ENCODE peak calls at places on chromosomes 2 and 18, in four cellular contexts. N is neural crest cell, C is endothelial cell, J is nephron progenitor cell. X is an unnamed sample.

GRCh38 chr2:10774394-10774793 is 38.2 kb downstream of the PDIA6 start:
- DNase-seq in N (no peak), C (no peak), J (no peak), X (no peak)

GRCh38 chr2:96906719-96907404 is 37.0 kb upstream of the SEMA4C start:
- DNase-seq in N (no peak), C (no peak), J (peak), X (no peak)

GRCh38 chr2:211879323-211879722 is 659.3 kb downstream of the ERBB4 start:
- DNase-seq in N (no peak), C (no peak), J (no peak), X (no peak)

GRCh38 chr2:220148849-220149248 is 521.4 kb downstream of the SLC4A3 start:
- DNase-seq in N (no peak), C (no peak), J (no peak), X (no peak)

GRCh38 chr2:206915136-206915535 is 24.2 kb upstream of the CPO start:
- DNase-seq in N (no peak), C (no peak), J (no peak), X (no peak)

GRCh38 chr2:70984576-70985282 is 6.3 kb downstream of the ANKRD53 start:
- DNase-seq in N (peak), C (peak), J (peak), X (peak)

GRCh38 chr2:86201951-86202692 is 2.9 kb downstream of the MRPL35 start:
- DNase-seq in N (no peak), C (no peak), J (no peak), X (no peak)

GRCh38 chr2:206368484-206368883 is 74.8 kb upstream of the ADAM23 start:
- DNase-seq in N (no peak), C (no peak), J (no peak), X (no peak)

GRCh38 chr2:207165121-207166038 is at the start of gene KLF7:
- DNase-seq in N (peak), C (no peak), J (peak), X (peak)

GRCh38 chr2:55718165-55719008 is 24.7 kb upstream of the PNPT1 start:
- DNase-seq in N (peak), C (peak), J (peak), X (no peak)

GRCh38 chr18:8826971-8827370 is 121.6 kb downstream of the MTCL1 start:
- DNase-seq in N (no peak), C (no peak), J (no peak), X (no peak)

GRCh38 chr2:187916799-187917198 is 362.6 kb upstream of the TFPI start:
- DNase-seq in N (no peak), C (no peak), J (no peak), X (no peak)

GRCh38 chr2:231932985-231933915 is 7.1 kb upstream of the NPPC start:
- DNase-seq in N (no peak), C (no peak), J (no peak), X (no peak)

GRCh38 chr2:79801082-79801481 is 288.2 kb downstream of the CTNNA2 start:
- DNase-seq in N (no peak), C (no peak), J (no peak), X (no peak)

GRCh38 chr2:64204716-64205115 is 60.5 kb upstream of the PELI1 start:
- DNase-seq in N (no peak), C (no peak), J (no peak), X (no peak)

GRCh38 chr2:217849576-217849975 is 153.2 kb downstream of the TNS1 start:
- DNase-seq in N (no peak), C (no peak), J (no peak), X (no peak)

GRCh38 chr2:83633435-83633834 is 825.6 kb downstream of the SUCLG1 start:
- DNase-seq in N (no peak), C (no peak), J (no peak), X (no peak)

GRCh38 chr2:197759013-197759412 is 26.1 kb downstream of the BOLL start:
- DNase-seq in N (no peak), C (no peak), J (no peak), X (no peak)

GRCh38 chr2:115596659-115597375 is 1154.4 kb downstream of the DPP10 start:
- DNase-seq in N (no peak), C (no peak), J (no peak), X (no peak)

GRCh38 chr18:41820784-41821183 is 134.2 kb upstream of the PIK3C3 start:
- DNase-seq in N (no peak), C (no peak), J (no peak), X (no peak)

GRCh38 chr2:143553261-143553660 is 424.0 kb downstream of the ARHGAP15 start:
- DNase-seq in N (no peak), C (no peak), J (no peak), X (no peak)

GRCh38 chr2:240237609-240238151 is 97.2 kb upstream of the OTOS start:
- DNase-seq in N (no peak), C (no peak), J (no peak), X (no peak)

GRCh38 chr2:65130440-65131175 is 702 bp upstream of the RAB1A start:
- DNase-seq in N (no peak), C (no peak), J (no peak), X (no peak)

GRCh38 chr2:241137276-241138190 is 11.7 kb downstream of the PASK start:
- DNase-seq in N (no peak), C (no peak), J (no peak), X (no peak)

GRCh38 chr2:148096012-148096411 is 75.1 kb downstream of the MBD5 start:
- DNase-seq in N (no peak), C (no peak), J (no peak), X (no peak)

DNA sequence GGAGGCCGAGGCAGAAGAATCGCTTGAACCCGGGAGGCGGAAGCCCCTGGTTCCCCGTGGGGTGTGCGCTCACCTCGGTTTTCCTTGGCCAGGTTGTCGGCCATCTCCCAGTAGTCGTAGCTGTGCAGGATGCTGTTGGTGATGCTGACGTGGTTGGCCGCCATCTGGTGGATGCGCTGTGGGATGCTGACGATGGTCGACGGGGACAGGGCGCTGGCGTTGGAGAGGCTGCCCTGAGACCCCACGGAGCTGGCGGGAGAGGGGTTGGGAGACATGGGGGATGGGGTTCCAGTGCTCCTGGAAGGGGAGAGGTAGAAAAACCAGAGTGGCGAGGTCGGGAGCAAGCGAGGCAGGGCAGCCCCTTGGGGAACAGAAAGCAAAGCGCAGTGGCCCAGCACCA is 64.4 kb upstream of the REV1 start:
- DNase-seq in N (no peak), C (peak), J (peak), X (no peak)
- TF ChIP-seq CTCF in N (peak), C (no peak), J (no peak), X (no peak)

GRCh38 chr2:1097086-1097485 is 146.4 kb downstream of the SNTG2 start:
- DNase-seq in N (no peak), C (no peak), J (no peak), X (no peak)
- TF ChIP-seq CTCF in N (no peak), C (no peak), J (no peak), X (no peak)

GRCh38 chr2:40844353-40845277 is 392.7 kb upstream of the SLC8A1 start:
- DNase-seq in N (no peak), C (no peak), J (no peak), X (no peak)
- TF ChIP-seq CTCF in N (no peak), C (peak), J (no peak), X (no peak)

GRCh38 chr2:113233593-113234550 is 44.8 kb downstream of the PAX8 start:
- DNase-seq in N (no peak), C (no peak), J (no peak), X (no peak)
- TF ChIP-seq CTCF in N (peak), C (no peak), J (peak), X (no peak)

GRCh38 chr18:48219429-48220145 is 189.6 kb downstream of the ZBTB7C start:
- DNase-seq in N (no peak), C (no peak), J (no peak), X (no peak)
- TF ChIP-seq CTCF in N (no peak), C (no peak), J (no peak), X (no peak)

X was measured in activated B cell treated with CpG ODN at 0.5 μM for 24 hours.